ENCODE peak calls at places on chromosomes 7 and 10, in four cellular contexts. F, M, Q and E are unnamed samples.

GRCh38 chr7:26857534-26858228 is 6.7 kb downstream of the SKAP2 start:
- DNase-seq in F (no peak), M (peak; percentile 68), Q (peak; percentile 55), E (peak; percentile 69)

GRCh38 chr7:55438765-55439525 is 73.8 kb downstream of the LANCL2 start:
- DNase-seq in F (no peak), M (peak; percentile 41), Q (peak; percentile 81), E (no peak)

GRCh38 chr7:130131191-130131834 is 61.0 kb downstream of the KLHDC10 start:
- DNase-seq in F (no peak), M (no peak), Q (no peak), E (no peak)

GRCh38 chr7:137846588-137847417 is at the start of gene DGKI:
- DNase-seq in F (no peak), M (no peak), Q (peak; percentile 58), E (peak; percentile 50)

GRCh38 chr7:85000973-85001372 is 185.9 kb downstream of the SEMA3D start:
- DNase-seq in F (no peak), M (no peak), Q (no peak), E (no peak)

GRCh38 chr7:158741294-158741666 is 36.7 kb upstream of the NCAPG2 start:
- DNase-seq in F (no peak), M (no peak), Q (no peak), E (peak; percentile 35)

GRCh38 chr7:6338551-6339274 is 66.3 kb upstream of the CYTH3 start:
- DNase-seq in F (no peak), M (no peak), Q (peak; percentile 89), E (no peak)

GRCh38 chr7:88835147-88835728 is 39.7 kb upstream of the TEX47 start:
- DNase-seq in F (no peak), M (no peak), Q (no peak), E (no peak)

GRCh38 chr7:100190059-100190711 is 12.5 kb downstream of the STAG3 start:
- DNase-seq in F (no peak), M (no peak), Q (no peak), E (no peak)

GRCh38 chr10:29386347-29386999 is 97.6 kb downstream of the LYZL1 start:
- DNase-seq in F (no peak), M (no peak), Q (no peak), E (no peak)

GRCh38 chr7:158646766-158647474 is 57.7 kb downstream of the NCAPG2 start:
- DNase-seq in F (no peak), M (no peak), Q (no peak), E (no peak)

GRCh38 chr10:84310470-84310869 is 17.9 kb upstream of the CCSER2 start:
- DNase-seq in F (no peak), M (no peak), Q (no peak), E (no peak)

GRCh38 chr10:37856881-37857286 is 526 bp downstream of the ZNF248 start:
- DNase-seq in F (peak; percentile 34), M (peak; percentile 40), Q (peak; percentile 55), E (no peak)

GRCh38 chr7:64045301-64046040 is at the start of gene ZNF727:
- DNase-seq in F (no peak), M (peak; percentile 60), Q (peak; percentile 83), E (no peak)

GRCh38 chr7:155131090-155131489 is 61.0 kb downstream of the HTR5A start:
- DNase-seq in F (no peak), M (no peak), Q (no peak), E (no peak)

GRCh38 chr7:37385787-37386186 is 62.9 kb downstream of the ELMO1 start:
- DNase-seq in F (no peak), M (no peak), Q (no peak), E (no peak)

GRCh38 chr7:112495820-112496462 is 15.2 kb downstream of the LSMEM1 start:
- DNase-seq in F (peak; percentile 35), M (peak; percentile 47), Q (peak; percentile 55), E (peak; percentile 23)

GRCh38 chr10:112375721-112376577 is 2.0 kb downstream of the ACSL5 start:
- DNase-seq in F (peak; percentile 50), M (peak; percentile 64), Q (peak; percentile 77), E (peak; percentile 78)

GRCh38 chr10:108911814-108912541 is 1011.3 kb downstream of the XPNPEP1 start:
- DNase-seq in F (no peak), M (peak; percentile 62), Q (peak; percentile 56), E (peak; percentile 26)

GRCh38 chr10:104486803-104487202 is 133.2 kb downstream of the CFAP58 start:
- DNase-seq in F (no peak), M (no peak), Q (no peak), E (no peak)

GRCh38 chr10:86267286-86268195 is 99.1 kb downstream of the GRID1 start:
- DNase-seq in F (no peak), M (no peak), Q (no peak), E (peak; percentile 28)

GRCh38 chr10:94108200-94108599 is 114.5 kb downstream of the PLCE1 start:
- DNase-seq in F (no peak), M (no peak), Q (no peak), E (no peak)

GRCh38 chr7:95102662-95103061 is 195.3 kb downstream of the PPP1R9A start:
- DNase-seq in F (no peak), M (no peak), Q (no peak), E (no peak)

GRCh38 chr7:121302214-121302745 is 26.5 kb upstream of the WNT16 start:
- DNase-seq in F (no peak), M (no peak), Q (no peak), E (no peak)

GRCh38 chr10:22605168-22605567 is 109.2 kb downstream of the PIP4K2A start:
- DNase-seq in F (no peak), M (no peak), Q (no peak), E (no peak)

GRCh38 chr10:89535185-89536012 is at the start of gene SLC16A12:
- DNase-seq in F (no peak), M (no peak), Q (peak; percentile 55), E (no peak)

GRCh38 chr7:55977831-55978230 is 13.4 kb downstream of the NIPSNAP2 start:
- DNase-seq in F (no peak), M (no peak), Q (no peak), E (no peak)

GRCh38 chr10:116773306-116773705 is 30.9 kb upstream of the HSPA12A start:
- DNase-seq in F (no peak), M (no peak), Q (no peak), E (no peak)

GRCh38 chr7:54960517-54960916 is 58.3 kb upstream of the EGFR start:
- DNase-seq in F (no peak), M (no peak), Q (no peak), E (no peak)

GRCh38 chr10:62632071-62632809 is 172.3 kb upstream of the ADO start:
- DNase-seq in F (no peak), M (no peak), Q (no peak), E (no peak)

GRCh38 chr7:112212516-112213036 is 6.1 kb downstream of the ZNF277 start:
- DNase-seq in F (no peak), M (no peak), Q (no peak), E (no peak)

GRCh38 chr10:92575961-92576360 is 2.1 kb upstream of the IDE start:
- DNase-seq in F (no peak), M (no peak), Q (no peak), E (no peak)

GRCh38 chr10:28910960-28911359 is 233.6 kb downstream of the BAMBI start:
- DNase-seq in F (no peak), M (no peak), Q (no peak), E (no peak)

DNA sequence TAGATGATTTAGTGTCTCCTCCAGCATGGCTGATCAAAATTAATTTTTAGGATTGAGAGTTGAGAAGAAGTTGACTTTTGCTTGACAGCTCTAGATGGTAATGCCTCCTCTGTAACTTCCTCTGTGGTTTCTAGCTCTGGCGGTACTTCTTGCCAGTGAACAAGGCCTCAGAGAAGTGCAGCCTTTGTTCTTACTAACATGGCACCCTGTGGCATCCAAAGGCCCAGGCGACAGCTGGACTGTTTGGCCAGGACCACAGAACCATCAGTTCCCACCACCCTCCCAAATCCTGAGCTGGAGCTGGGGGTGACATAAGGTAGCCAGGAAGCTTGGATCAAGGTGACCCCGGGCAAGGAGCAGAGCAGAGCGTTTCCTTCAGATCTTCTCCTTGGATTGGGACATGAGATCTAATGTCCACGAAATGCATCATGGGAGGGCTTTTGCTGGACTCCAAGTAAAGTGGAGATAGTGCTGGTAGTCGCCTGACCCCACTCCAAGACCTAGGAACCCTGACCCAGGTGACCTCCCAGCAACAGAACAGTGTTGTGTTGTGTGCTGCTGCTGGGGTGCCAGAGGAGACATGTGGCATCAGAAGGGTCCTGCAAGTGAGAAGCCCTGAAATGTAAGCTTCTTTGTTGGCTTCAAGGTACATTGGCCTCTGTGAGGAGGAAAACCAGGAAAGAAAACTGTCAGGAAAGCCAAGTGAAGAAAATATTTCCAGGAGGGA is 41.8 kb downstream of the APBB1IP start:
- DNase-seq in F (peak; percentile 41), M (no peak), Q (no peak), E (no peak)
- H3K27ac ChIP-seq in F (peak overlapping the region; percentile 66), M (peak overlapping the region; percentile 17), Q (no peak overlapping the region), E (peak overlapping the region; percentile 79)

GRCh38 chr10:69732147-69732825 is 69.4 kb upstream of the COL13A1 start:
- DNase-seq in F (no peak), M (no peak), Q (peak; percentile 73), E (no peak)
- H3K27ac ChIP-seq in F (no peak overlapping the region), M (no peak overlapping the region), Q (peak overlapping the region; percentile 76), E (no peak overlapping the region)

DNA sequence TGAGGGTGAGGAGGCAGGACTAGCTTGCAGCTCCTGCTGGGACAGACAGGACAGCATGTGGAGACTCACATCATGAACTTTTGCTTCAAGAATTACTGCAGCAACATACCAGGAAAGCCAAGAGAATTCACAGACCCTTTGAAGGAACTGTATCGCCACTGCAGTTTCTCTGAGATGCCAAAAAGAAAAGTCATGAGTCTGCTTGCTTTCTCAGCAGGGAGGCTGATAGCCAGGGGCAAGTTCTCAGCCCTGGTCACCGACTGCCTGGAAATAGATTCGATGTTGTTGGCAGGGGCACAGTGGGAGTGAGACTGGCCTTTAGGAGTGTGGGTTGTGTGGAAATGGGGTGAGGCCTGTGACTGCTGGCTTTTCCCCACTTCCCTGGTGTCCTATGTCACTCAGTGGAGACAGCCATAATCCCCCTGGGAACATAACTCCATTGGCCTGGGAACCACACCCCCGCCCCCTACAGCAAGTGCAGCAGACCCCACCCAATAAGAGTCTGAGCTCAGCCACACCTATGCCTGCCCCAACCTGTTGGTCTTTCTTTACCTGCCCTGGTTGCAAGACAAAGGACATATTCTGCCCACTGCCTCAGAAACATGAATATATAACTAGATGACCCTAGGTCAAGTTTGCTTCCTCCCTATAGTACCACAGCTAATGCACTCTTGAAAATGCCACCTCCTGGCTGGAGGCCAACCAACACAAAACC is 1.6 kb upstream of the SAMD9 start:
- DNase-seq in F (no peak), M (no peak), Q (no peak), E (no peak)
- H3K27ac ChIP-seq in F (no peak overlapping the region), M (no peak overlapping the region), Q (no peak overlapping the region), E (no peak overlapping the region)

GRCh38 chr7:77413128-77413527 is 3.0 kb downstream of the GSAP start:
- DNase-seq in F (no peak), M (no peak), Q (no peak), E (no peak)
- H3K27ac ChIP-seq in F (no peak overlapping the region), M (no peak overlapping the region), Q (no peak overlapping the region), E (peak overlapping the region; percentile 95)

GRCh38 chr10:127585519-127586023 is 36.5 kb downstream of the NPS start:
- DNase-seq in F (no peak), M (no peak), Q (no peak), E (no peak)
- H3K27ac ChIP-seq in F (no peak overlapping the region), M (no peak overlapping the region), Q (no peak overlapping the region), E (no peak overlapping the region)

GRCh38 chr10:122993797-122994336 is 13.7 kb downstream of the PSTK start:
- DNase-seq in F (no peak), M (no peak), Q (no peak), E (no peak)

GRCh38 chr10:122986340-122986739 is 6.1 kb downstream of the PSTK start:
- DNase-seq in F (no peak), M (no peak), Q (no peak), E (no peak)

GRCh38 chr10:122992031-122992585 is 11.9 kb downstream of the PSTK start:
- DNase-seq in F (no peak), M (no peak), Q (no peak), E (no peak)

GRCh38 chr10:122988501-122988900 is 8.3 kb downstream of the PSTK start:
- DNase-seq in F (no peak), M (no peak), Q (no peak), E (no peak)

GRCh38 chr10:122990278-122990677 is 10.1 kb downstream of the PSTK start:
- DNase-seq in F (no peak), M (no peak), Q (no peak), E (no peak)
- H3K27ac ChIP-seq in F (no peak overlapping the region), M (no peak overlapping the region), Q (no peak overlapping the region), E (no peak overlapping the region)